ENCODE peak calls at places on chromosome 13, in six cellular contexts. Q is left lung, T is GM23248, A is stomach, N is right lobe of liver, C is cardiac muscle cell. V is an unnamed sample.

GRCh38 chr13:68808456-68808855 is 1299.2 kb upstream of the ATXN8OS start:
- DNase-seq in Q (no peak), T (no peak), A (no peak), N (no peak), C (no peak), V (no peak)

GRCh38 chr13:44842158-44842557 is 147.1 kb downstream of the NUFIP1 start:
- DNase-seq in Q (no peak), T (peak; percentile 78), A (no peak), N (no peak), C (peak; percentile 49), V (no peak)

GRCh38 chr13:24680258-24680920 is at the start of gene ATP12A:
- DNase-seq in Q (no peak), T (peak; percentile 52), A (peak; percentile 35), N (peak; percentile 33), C (no peak), V (no peak)

GRCh38 chr13:103277959-103278673 is 211.9 kb upstream of the SLC10A2 start:
- DNase-seq in Q (no peak), T (no peak), A (no peak), N (no peak), C (peak; percentile 6), V (no peak)

GRCh38 chr13:30730526-30730925 is 4.8 kb upstream of the ALOX5AP start:
- DNase-seq in Q (no peak), T (no peak), A (no peak), N (no peak), C (no peak), V (no peak)

GRCh38 chr13:36033035-36033434 is 98.1 kb downstream of the DCLK1 start:
- DNase-seq in Q (no peak), T (no peak), A (no peak), N (no peak), C (no peak), V (no peak)

GRCh38 chr13:27415116-27415515 is 9.3 kb upstream of the GTF3A start:
- DNase-seq in Q (no peak), T (no peak), A (no peak), N (no peak), C (no peak), V (no peak)

GRCh38 chr13:25462301-25463125 is 90.7 kb downstream of the ATP8A2 start:
- DNase-seq in Q (no peak), T (peak; percentile 3), A (no peak), N (no peak), C (no peak), V (no peak)

GRCh38 chr13:97471721-97472120 is 37.8 kb downstream of the RAP2A start:
- DNase-seq in Q (no peak), T (no peak), A (no peak), N (no peak), C (no peak), V (no peak)

GRCh38 chr13:83819156-83819555 is 63.1 kb downstream of the SLITRK1 start:
- DNase-seq in Q (no peak), T (peak; percentile 48), A (no peak), N (no peak), C (no peak), V (no peak)

GRCh38 chr13:60755380-60756163 is 358.6 kb downstream of the TDRD3 start:
- DNase-seq in Q (no peak), T (no peak), A (no peak), N (no peak), C (no peak), V (no peak)

GRCh38 chr13:66210677-66211076 is 1019.5 kb downstream of the PCDH9 start:
- DNase-seq in Q (no peak), T (peak; percentile 5), A (no peak), N (no peak), C (peak; percentile 90), V (no peak)

GRCh38 chr13:46531953-46532352 is 21.0 kb upstream of the LRCH1 start:
- DNase-seq in Q (no peak), T (no peak), A (no peak), N (no peak), C (no peak), V (no peak)

GRCh38 chr13:113941571-113942191 is 32.2 kb downstream of the C13orf46 start:
- DNase-seq in Q (no peak), T (no peak), A (no peak), N (no peak), C (peak; percentile 37), V (no peak)

GRCh38 chr13:80132741-80133601 is 208.0 kb downstream of the SPRY2 start:
- DNase-seq in Q (peak; percentile 43), T (peak; percentile 67), A (peak; percentile 54), N (peak; percentile 25), C (peak; percentile 85), V (peak; percentile 55)

GRCh38 chr13:103046676-103047075 is 19.5 kb downstream of the SLC10A2 start:
- DNase-seq in Q (no peak), T (no peak), A (no peak), N (no peak), C (no peak), V (no peak)

GRCh38 chr13:110436786-110437370 is 124.6 kb downstream of the RAB20 start:
- DNase-seq in Q (no peak), T (no peak), A (no peak), N (no peak), C (no peak), V (no peak)

GRCh38 chr13:88919970-88920628 is 1248.9 kb downstream of the SLITRK5 start:
- DNase-seq in Q (no peak), T (no peak), A (no peak), N (no peak), C (no peak), V (no peak)

GRCh38 chr13:44331446-44331845 is 42.2 kb upstream of the SERP2 start:
- DNase-seq in Q (no peak), T (no peak), A (no peak), N (no peak), C (peak; percentile 52), V (no peak)

GRCh38 chr13:77898097-77898496 is 20.5 kb downstream of the EDNRB start:
- DNase-seq in Q (no peak), T (peak; percentile 64), A (no peak), N (no peak), C (peak; percentile 62), V (no peak)

GRCh38 chr13:106527806-106528205 is 7.7 kb downstream of the EFNB2 start:
- DNase-seq in Q (no peak), T (no peak), A (no peak), N (no peak), C (no peak), V (no peak)

GRCh38 chr13:97274782-97275252 is 52.7 kb downstream of the MBNL2 start:
- DNase-seq in Q (no peak), T (peak; percentile 84), A (no peak), N (no peak), C (peak; percentile 70), V (no peak)

GRCh38 chr13:46134961-46135522 is 30.2 kb upstream of the CPB2 start:
- DNase-seq in Q (no peak), T (no peak), A (peak; percentile 47), N (no peak), C (no peak), V (no peak)

GRCh38 chr13:101514695-101515275 is 62.3 kb downstream of the ITGBL1 start:
- DNase-seq in Q (no peak), T (peak; percentile 74), A (no peak), N (no peak), C (peak; percentile 68), V (no peak)

DNA sequence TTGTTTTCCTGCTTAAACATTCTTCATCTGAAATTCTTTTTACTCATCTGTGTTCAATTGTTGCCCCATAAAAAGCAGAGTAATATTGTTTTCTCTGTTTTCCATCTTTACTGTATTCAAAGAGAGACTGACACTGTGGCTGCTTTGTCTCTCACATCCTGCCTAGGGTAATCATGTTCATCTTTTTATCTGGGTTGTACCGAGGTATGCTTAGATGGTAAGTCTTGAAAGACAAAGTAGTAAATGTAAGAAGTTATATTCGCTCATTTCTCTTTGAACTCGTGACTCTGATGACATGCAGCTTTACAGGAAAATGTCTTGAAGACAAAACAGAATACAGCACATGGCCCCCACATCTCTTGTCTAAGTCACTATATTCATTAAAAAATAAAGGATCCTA is 20.0 kb upstream of the CYSLTR2 start:
- DNase-seq in Q (no peak), T (no peak), A (no peak), N (no peak), C (no peak), V (no peak)
- H3K36me3 ChIP-seq in Q (no peaks in the 10 kb centered on the region), T (no peaks in the 10 kb centered on the region), A (no peaks in the 10 kb centered on the region), N (no peaks in the 10 kb centered on the region), C (no peaks in the 10 kb centered on the region), V (no peaks in the 10 kb centered on the region)

DNA sequence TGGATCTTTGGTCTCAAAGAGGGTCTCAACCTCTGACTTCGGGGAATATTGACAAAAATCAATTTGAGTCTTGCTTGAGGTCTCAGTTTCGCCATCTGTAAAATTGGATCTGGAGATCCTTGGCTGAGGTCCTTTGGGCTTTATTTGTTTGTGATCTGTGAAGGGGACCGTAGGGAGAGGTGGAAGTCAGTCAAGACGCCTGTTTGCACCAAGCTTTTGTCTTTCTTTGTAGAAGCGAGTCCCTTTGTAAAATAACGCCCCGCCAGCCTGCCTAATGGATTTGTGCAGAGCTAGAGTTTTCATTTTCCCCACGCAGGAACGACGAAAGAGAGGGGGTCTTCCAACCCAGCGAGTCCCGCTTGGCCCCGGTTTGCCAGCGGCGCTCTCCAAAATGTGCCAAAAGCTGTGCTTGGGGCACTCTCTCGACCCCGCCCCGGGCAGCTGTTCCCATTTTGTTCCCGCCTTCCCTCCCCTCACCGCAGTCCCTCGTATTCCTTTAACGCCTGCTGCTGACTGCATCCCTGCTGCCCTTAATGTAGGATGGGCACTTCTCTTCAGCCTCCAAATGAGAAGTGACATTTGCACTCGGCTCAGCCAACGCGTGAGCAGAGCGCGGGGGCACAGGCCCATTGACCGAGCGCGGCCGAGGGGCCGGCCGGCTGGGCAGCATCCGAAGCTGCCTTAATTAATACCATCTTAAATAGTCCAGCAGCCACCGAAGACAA is 13.0 kb downstream of the ZIC5 start:
- DNase-seq in Q (no peak), T (no peak), A (peak; percentile 16), N (no peak), C (no peak), V (no peak)
- H3K4me3 ChIP-seq in Q (no peak overlapping the region), T (no peak overlapping the region), A (no peak overlapping the region), N (no peak overlapping the region), C (no peak overlapping the region), V (no peak overlapping the region)

DNA sequence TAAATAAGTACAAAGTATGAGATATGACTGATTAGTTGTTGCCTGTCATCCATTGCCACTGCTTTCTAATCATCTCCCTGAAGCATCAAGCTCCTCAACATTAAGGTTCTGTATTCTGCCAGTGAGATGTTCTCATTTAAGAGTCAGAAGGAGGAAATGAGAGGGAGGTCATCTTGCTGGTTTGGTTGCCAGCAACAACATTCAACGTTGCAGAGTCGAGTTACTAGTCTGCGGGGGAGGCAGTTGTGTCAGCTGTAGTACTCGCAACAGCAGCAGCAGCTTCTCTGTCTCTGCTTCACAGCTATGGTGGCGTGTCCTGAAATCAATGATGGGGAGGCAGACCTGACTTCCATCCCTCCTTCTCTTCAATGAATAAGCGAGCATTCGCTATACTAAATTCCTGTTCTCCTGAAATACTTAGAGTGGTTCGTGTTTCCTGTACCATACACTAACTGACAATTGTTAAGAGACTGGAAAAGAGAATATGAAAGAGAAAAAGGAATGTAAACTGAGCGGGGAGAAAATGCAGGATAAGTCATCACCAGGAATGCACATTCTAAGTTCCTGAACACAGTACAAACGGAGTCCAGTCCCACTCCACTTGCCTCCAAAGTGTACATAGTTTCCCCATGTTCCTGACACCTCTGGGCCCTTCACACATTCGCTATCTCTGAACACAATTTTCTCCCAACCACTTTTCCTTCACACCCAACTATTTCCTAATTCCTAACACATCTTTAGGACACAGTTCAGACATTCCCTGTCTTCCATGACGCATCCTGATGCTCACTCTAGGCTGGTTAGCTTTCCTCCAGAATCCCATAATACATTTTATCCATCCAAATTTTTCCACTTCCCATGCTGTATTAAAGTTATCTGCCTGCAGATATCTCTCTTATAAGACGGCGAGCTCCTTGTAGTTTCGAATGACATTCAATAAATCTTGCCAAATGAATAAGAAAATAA is 263.0 kb downstream of the KLF12 start:
- DNase-seq in Q (no peak), T (peak; percentile 86), A (no peak), N (no peak), C (peak; percentile 93), V (no peak)
- H3K27ac ChIP-seq in Q (no peak overlapping the region), T (peak overlapping the region; percentile 69), A (no peak overlapping the region), N (no peak overlapping the region), C (no peak overlapping the region), V (no peak overlapping the region)

GRCh38 chr13:41365636-41366035 is 54.6 kb downstream of the NAA16 start:
- DNase-seq in Q (no peak), T (peak; percentile 45), A (no peak), N (no peak), C (peak; percentile 34), V (no peak)
- H3K36me3 ChIP-seq in Q (no peaks in the 10 kb centered on the region), T (peaks cover 43% of the 10 kb centered on the region), A (peaks cover 75% of the 10 kb centered on the region), N (no peaks in the 10 kb centered on the region), C (peaks cover 50% of the 10 kb centered on the region), V (peaks cover 89% of the 10 kb centered on the region)

V was measured in lower lobe of right lung.